ENCODE peak calls at places on chromosomes 2 and 18, in ten cellular contexts. R, X, Q, E, U, W, G, I, A and F are unnamed samples. For H3K4me1, the result is how much of the 10 kb centered on the place peaks cover.

GRCh38 chr18:54187372-54187771 is 37.1 kb downstream of the MBD2 start:
- DNase-seq in R (no peak), X (no peak), Q (no peak), E (no peak), U (no peak), W (no peak), G (peak), I (no peak), A (no peak), F (no peak)

GRCh38 chr2:215435261-215435808 is 533 bp downstream of the FN1 start:
- DNase-seq in R (peak), X (peak), Q (no peak), E (peak), U (peak), W (no peak), G (peak), I (peak), A (no peak), F (no peak)

GRCh38 chr2:177547122-177547521 is 154.5 kb downstream of the AGPS start:
- DNase-seq in R (no peak), X (no peak), Q (no peak), E (no peak), U (no peak), W (no peak), G (no peak), I (no peak), A (no peak), F (no peak)

GRCh38 chr2:232481322-232482140 is 6.1 kb downstream of the ECEL1 start:
- DNase-seq in R (peak), X (no peak), Q (no peak), E (no peak), U (peak), W (no peak), G (no peak), I (no peak), A (no peak), F (peak)

GRCh38 chr2:16773080-16773713 is 107.6 kb upstream of the CYRIA start:
- DNase-seq in R (no peak), X (no peak), Q (peak), E (peak), U (no peak), W (peak), G (no peak), I (peak), A (peak), F (peak)

GRCh38 chr2:7427293-7428060 is 510.3 kb downstream of the RNF144A start:
- DNase-seq in R (no peak), X (no peak), Q (peak), E (peak), U (no peak), W (peak), G (no peak), I (no peak), A (peak), F (peak)

GRCh38 chr2:46535360-46535759 is 56.0 kb downstream of the TMEM247 start:
- DNase-seq in R (no peak), X (no peak), Q (no peak), E (no peak), U (no peak), W (no peak), G (no peak), I (no peak), A (no peak), F (no peak)

GRCh38 chr2:218711550-218711929 is 905 bp downstream of the TTLL4 start:
- DNase-seq in R (no peak), X (no peak), Q (no peak), E (no peak), U (no peak), W (peak), G (no peak), I (no peak), A (no peak), F (no peak)

GRCh38 chr2:215635788-215636139 is 199.9 kb upstream of the FN1 start:
- DNase-seq in R (no peak), X (no peak), Q (no peak), E (no peak), U (no peak), W (no peak), G (no peak), I (no peak), A (peak), F (no peak)

GRCh38 chr18:10487161-10487560 is 32.7 kb downstream of the APCDD1 start:
- DNase-seq in R (no peak), X (no peak), Q (no peak), E (no peak), U (no peak), W (no peak), G (no peak), I (no peak), A (no peak), F (no peak)

GRCh38 chr2:69185807-69186206 is 172.8 kb downstream of the ANTXR1 start:
- DNase-seq in R (no peak), X (no peak), Q (no peak), E (no peak), U (no peak), W (no peak), G (no peak), I (no peak), A (no peak), F (no peak)

GRCh38 chr2:232480201-232481190 is 7.1 kb downstream of the ECEL1 start:
- DNase-seq in R (peak), X (no peak), Q (no peak), E (no peak), U (peak), W (no peak), G (no peak), I (no peak), A (no peak), F (no peak)

GRCh38 chr18:6879508-6880195 is 150.1 kb downstream of the ARHGAP28 start:
- DNase-seq in R (no peak), X (no peak), Q (no peak), E (no peak), U (no peak), W (no peak), G (no peak), I (no peak), A (no peak), F (no peak)

GRCh38 chr18:6956495-6956894 is 161.1 kb downstream of the LAMA1 start:
- DNase-seq in R (no peak), X (no peak), Q (no peak), E (no peak), U (no peak), W (no peak), G (no peak), I (no peak), A (no peak), F (no peak)

GRCh38 chr18:79519751-79520472 is 124.2 kb downstream of the NFATC1 start:
- DNase-seq in R (no peak), X (peak), Q (no peak), E (no peak), U (no peak), W (no peak), G (no peak), I (no peak), A (no peak), F (peak)

GRCh38 chr2:215392687-215393270 is 43.1 kb downstream of the FN1 start:
- DNase-seq in R (no peak), X (no peak), Q (no peak), E (no peak), U (no peak), W (no peak), G (no peak), I (no peak), A (no peak), F (no peak)

GRCh38 chr2:28084564-28084963 is 194.0 kb downstream of the BABAM2 start:
- DNase-seq in R (no peak), X (no peak), Q (no peak), E (no peak), U (no peak), W (no peak), G (no peak), I (no peak), A (no peak), F (peak)

GRCh38 chr2:162888641-162889040 is 50.1 kb upstream of the KCNH7 start:
- DNase-seq in R (no peak), X (no peak), Q (no peak), E (no peak), U (no peak), W (no peak), G (no peak), I (no peak), A (no peak), F (no peak)

GRCh38 chr2:217466799-217467198 is 536.0 kb downstream of the TNS1 start:
- DNase-seq in R (no peak), X (no peak), Q (peak), E (no peak), U (no peak), W (no peak), G (no peak), I (no peak), A (no peak), F (no peak)

GRCh38 chr2:149732730-149733290 is 145.2 kb upstream of the MMADHC start:
- DNase-seq in R (no peak), X (no peak), Q (no peak), E (no peak), U (no peak), W (no peak), G (no peak), I (no peak), A (no peak), F (no peak)

GRCh38 chr2:619964-620363 is 57.2 kb downstream of the TMEM18 start:
- DNase-seq in R (no peak), X (peak), Q (no peak), E (no peak), U (peak), W (peak), G (no peak), I (no peak), A (no peak), F (no peak)

GRCh38 chr2:201261471-201261870 is 1.1 kb downstream of the CASP8 start:
- DNase-seq in R (no peak), X (no peak), Q (no peak), E (no peak), U (peak), W (no peak), G (peak), I (no peak), A (no peak), F (no peak)

GRCh38 chr2:141710589-141711239 is 420.1 kb downstream of the LRP1B start:
- DNase-seq in R (no peak), X (no peak), Q (no peak), E (no peak), U (no peak), W (no peak), G (no peak), I (no peak), A (no peak), F (no peak)

GRCh38 chr2:159093496-159093895 is 125.1 kb downstream of the TANC1 start:
- DNase-seq in R (no peak), X (no peak), Q (no peak), E (no peak), U (no peak), W (no peak), G (peak), I (no peak), A (no peak), F (no peak)

GRCh38 chr18:74895686-74896085 is 298.0 kb downstream of the ZNF407 start:
- DNase-seq in R (no peak), X (no peak), Q (no peak), E (no peak), U (no peak), W (no peak), G (no peak), I (no peak), A (peak), F (no peak)

GRCh38 chr2:150548527-150548926 is 61.1 kb upstream of the RND3 start:
- DNase-seq in R (no peak), X (no peak), Q (no peak), E (peak), U (no peak), W (peak), G (no peak), I (no peak), A (peak), F (no peak)

GRCh38 chr18:48771641-48772380 is 179.0 kb downstream of the SMAD7 start:
- DNase-seq in R (no peak), X (no peak), Q (no peak), E (no peak), U (peak), W (no peak), G (no peak), I (peak), A (no peak), F (no peak)

GRCh38 chr2:70241338-70241737 is 7.1 kb downstream of the TIA1 start:
- DNase-seq in R (no peak), X (no peak), Q (no peak), E (no peak), U (no peak), W (no peak), G (no peak), I (no peak), A (no peak), F (no peak)

GRCh38 chr18:59885579-59886163 is 14.1 kb upstream of the PMAIP1 start:
- DNase-seq in R (no peak), X (no peak), Q (no peak), E (no peak), U (no peak), W (no peak), G (no peak), I (no peak), A (no peak), F (no peak)

GRCh38 chr2:71646028-71646427 is 192.7 kb downstream of the DYSF start:
- DNase-seq in R (peak), X (no peak), Q (no peak), E (no peak), U (no peak), W (no peak), G (no peak), I (no peak), A (no peak), F (no peak)

GRCh38 chr18:7417742-7418141 is 149.4 kb upstream of the PTPRM start:
- DNase-seq in R (no peak), X (no peak), Q (no peak), E (peak), U (no peak), W (no peak), G (no peak), I (no peak), A (no peak), F (no peak)

GRCh38 chr2:136305517-136306192 is 187.7 kb upstream of the CXCR4 start:
- DNase-seq in R (no peak), X (no peak), Q (no peak), E (no peak), U (peak), W (no peak), G (no peak), I (no peak), A (no peak), F (no peak)

GRCh38 chr2:20650880-20651730 is at the start of gene HS1BP3:
- DNase-seq in R (peak), X (peak), Q (peak), E (peak), U (peak), W (peak), G (peak), I (peak), A (peak), F (peak)

GRCh38 chr2:152523091-152523490 is 188.1 kb downstream of the FMNL2 start:
- DNase-seq in R (no peak), X (no peak), Q (no peak), E (no peak), U (no peak), W (no peak), G (no peak), I (no peak), A (no peak), F (no peak)

GRCh38 chr2:38825956-38826355 is 47.9 kb downstream of the GEMIN6 start:
- DNase-seq in R (no peak), X (no peak), Q (no peak), E (no peak), U (no peak), W (no peak), G (no peak), I (no peak), A (no peak), F (no peak)
- H3K27ac ChIP-seq in R (no peak), X (no peak), Q (no peak), E (no peak), U (no peak), W (no peak), G (no peak), I (no peak), A (no peak), F (no peak)

DNA sequence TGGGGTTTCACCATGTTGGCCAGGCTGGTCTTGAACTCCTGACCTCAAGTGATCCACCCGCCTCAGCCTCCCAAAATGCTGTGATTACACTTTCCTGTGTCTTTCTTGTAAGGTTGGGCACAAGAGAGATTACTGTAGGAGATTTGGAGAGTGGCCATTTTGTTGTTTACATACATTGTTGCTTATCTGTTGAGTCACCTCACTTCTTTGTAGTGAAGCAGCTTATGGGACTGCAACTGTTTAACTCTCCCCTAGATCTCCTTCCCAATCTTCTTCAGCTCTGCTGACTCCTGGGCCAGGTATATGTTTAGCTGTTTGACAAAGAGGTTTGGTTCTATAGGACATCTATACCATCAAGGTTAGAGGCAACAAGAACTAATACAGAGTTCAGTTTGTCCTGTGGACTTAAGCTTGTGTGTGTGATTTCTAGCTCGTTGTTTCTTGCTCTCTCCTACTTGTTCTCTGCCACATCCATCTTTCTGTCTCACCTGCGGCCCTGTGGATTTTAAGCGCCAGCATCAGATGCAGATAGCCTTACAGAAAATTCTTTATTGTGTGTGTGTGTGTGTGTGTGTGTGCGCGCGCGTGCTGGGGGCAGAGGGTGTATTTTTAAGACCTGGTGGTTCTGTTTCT is 95.4 kb downstream of the HAUS1 start:
- DNase-seq in R (no peak), X (no peak), Q (no peak), E (peak), U (no peak), W (no peak), G (no peak), I (no peak), A (peak), F (no peak)
- H3K4me1 ChIP-seq in R (under half), X (under half), Q (under half), E (under half), U (under half), W (under half), G (under half), I (half or more), A (under half), F (under half)

DNA sequence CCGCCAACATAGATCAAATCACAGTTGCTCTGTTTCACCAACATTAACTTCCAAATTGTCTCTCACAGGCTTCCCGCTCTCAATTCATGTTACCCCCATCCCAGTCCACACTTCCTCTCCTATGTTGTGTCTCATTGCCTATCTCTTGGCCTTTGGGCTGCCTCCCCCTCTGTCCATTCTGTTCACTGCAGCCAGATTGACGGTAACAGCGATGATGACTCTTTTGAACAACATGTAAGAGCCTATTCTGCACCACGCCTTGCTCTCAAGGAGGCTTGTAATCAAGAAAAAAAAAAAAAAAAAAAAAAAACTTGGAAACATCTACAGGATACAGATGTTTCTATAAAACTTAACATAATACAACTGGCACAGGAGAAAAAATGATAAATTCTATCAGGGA is 77.3 kb upstream of the RMDN2 start:
- DNase-seq in R (no peak), X (no peak), Q (no peak), E (no peak), U (no peak), W (no peak), G (no peak), I (no peak), A (no peak), F (no peak)
- TF ChIP-seq EP300 in R (no peak), X (no peak), Q (no peak), E (no peak), U (no peak), W (no peak), G (no peak), I (no peak), A (no peak), F (no peak)

DNA sequence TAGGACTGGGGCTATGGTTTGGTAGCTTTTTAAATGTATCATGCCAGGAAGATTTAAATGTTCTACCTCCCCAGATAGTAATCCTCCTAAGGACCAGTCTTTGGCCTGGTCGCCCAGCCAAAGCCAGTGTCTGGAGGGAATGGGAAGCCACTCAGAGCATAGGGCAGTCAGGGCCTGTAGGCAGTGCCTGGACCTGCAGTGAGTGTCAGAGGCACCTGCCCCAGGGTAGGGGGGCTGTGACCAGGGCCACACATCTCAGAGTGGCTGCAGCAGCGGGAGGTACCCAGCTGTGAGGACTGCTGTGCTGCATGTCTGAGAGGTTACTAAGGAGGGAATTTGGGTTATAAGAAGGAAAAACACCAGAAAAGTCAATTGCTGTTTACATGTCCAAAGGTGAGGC is 57.7 kb downstream of the MYT1L start:
- DNase-seq in R (no peak), X (no peak), Q (no peak), E (no peak), U (no peak), W (no peak), G (no peak), I (no peak), A (no peak), F (no peak)
- H3K27ac ChIP-seq in R (no peak), X (no peak), Q (no peak), E (no peak), U (no peak), W (peak), G (no peak), I (no peak), A (no peak), F (no peak)